ENCODE peak calls at places on chromosomes 12 and 14, in seven cellular contexts. T, K, L, N, J, C and V are unnamed samples.

GRCh38 chr12:50132505-50133135 is 20.6 kb downstream of the COX14 start:
- DNase-seq in J (no peak), C (no peak), N (no peak), L (no peak), T (no peak), K (peak; percentile 43), V (no peak)

GRCh38 chr14:96479435-96480146 is 22.6 kb upstream of the PAPOLA start:
- DNase-seq in K (peak; percentile 8), C (no peak), J (peak; percentile 37), N (no peak), T (no peak), L (peak; percentile 10), V (no peak)

GRCh38 chr12:48159976-48160525 is 2.7 kb upstream of the ASB8 start:
- DNase-seq in C (no peak), N (no peak), T (no peak), L (no peak), K (no peak), J (peak; percentile 19), V (no peak)

GRCh38 chr14:71597955-71598659 is 334.1 kb upstream of the RGS6 start:
- DNase-seq in J (no peak), K (no peak), L (no peak), T (no peak), C (no peak), N (no peak), V (no peak)

GRCh38 chr12:6229823-6230222 is 29.6 kb downstream of the CD9 start:
- DNase-seq in K (peak; percentile 97), L (no peak), J (peak; percentile 66), C (no peak), T (peak; percentile 58), N (no peak), V (no peak)

GRCh38 chr14:63387691-63388090 is 69.0 kb upstream of the GPHB5 start:
- DNase-seq in C (no peak), L (no peak), J (no peak), T (no peak), K (no peak), N (no peak), V (no peak)

GRCh38 chr14:20422886-20423285 is 9.6 kb upstream of the TEP1 start:
- DNase-seq in J (no peak), C (no peak), L (no peak), K (no peak), N (no peak), T (no peak), V (no peak)

GRCh38 chr12:55795950-55796349 is 21.6 kb downstream of the SARNP start:
- DNase-seq in K (no peak), N (no peak), L (no peak), T (no peak), J (no peak), C (no peak), V (no peak)

GRCh38 chr14:71063351-71063750 is 156.1 kb downstream of the PCNX1 start:
- DNase-seq in K (no peak), N (no peak), T (no peak), C (no peak), L (no peak), J (no peak), V (no peak)

GRCh38 chr12:1886396-1887008 is 31.9 kb downstream of the CACNA2D4 start:
- DNase-seq in L (no peak), T (no peak), C (no peak), K (no peak), N (no peak), J (no peak), V (no peak)

GRCh38 chr12:754238-754816 is 1.9 kb downstream of the WNK1 start:
- DNase-seq in C (no peak), T (no peak), K (peak; percentile 42), L (no peak), J (no peak), N (no peak), V (no peak)

GRCh38 chr12:3527181-3527580 is 36.2 kb downstream of the PRMT8 start:
- DNase-seq in J (peak; percentile 47), K (peak; percentile 1), N (no peak), L (no peak), C (no peak), T (no peak), V (no peak)

GRCh38 chr12:30975581-30975980 is 49.0 kb downstream of the TSPAN11 start:
- DNase-seq in J (no peak), C (no peak), T (no peak), K (no peak), N (no peak), L (no peak), V (no peak)

GRCh38 chr14:23530360-23531055 is 21.1 kb downstream of the ZFHX2 start:
- DNase-seq in T (no peak), J (peak; percentile 12), K (no peak), L (no peak), N (no peak), C (no peak), V (no peak)

GRCh38 chr12:88552672-88553079 is 27.6 kb downstream of the KITLG start:
- DNase-seq in N (no peak), L (no peak), J (peak; percentile 78), C (no peak), T (no peak), K (peak; percentile 55), V (no peak)

GRCh38 chr14:48970995-48971394 is 615.2 kb downstream of the RPS29 start:
- DNase-seq in J (peak; percentile 8), T (no peak), L (no peak), K (peak; percentile 47), N (no peak), C (no peak), V (no peak)